ENCODE peak calls at places on chromosomes 6 and 20, in five cellular contexts. B, N, W, J and L are unnamed samples.

GRCh38 chr6:148969679-148970078 is 222.8 kb downstream of the UST start:
- DNase-seq in J (no peak), W (no peak), B (no peak), N (no peak), L (no peak)

GRCh38 chr20:51495921-51496545 is 46.5 kb downstream of the NFATC2 start:
- DNase-seq in W (no peak), B (no peak), N (no peak), J (no peak), L (no peak)

GRCh38 chr20:20548527-20549266 is 163.7 kb downstream of the RALGAPA2 start:
- DNase-seq in N (no peak), B (no peak), W (no peak), J (no peak), L (no peak)

GRCh38 chr6:82906951-82907350 is 158.7 kb downstream of the UBE3D start:
- DNase-seq in B (no peak), J (no peak), W (no peak), N (no peak), L (no peak)

GRCh38 chr6:32840604-32841246 is 2.2 kb upstream of the TAP2 start:
- DNase-seq in B (peak), J (no peak), W (no peak), N (peak), L (no peak)

GRCh38 chr6:135334169-135334568 is 153.1 kb downstream of the MYB start:
- DNase-seq in J (no peak), N (no peak), B (no peak), W (no peak), L (no peak)

GRCh38 chr20:45096781-45097180 is 4.1 kb downstream of the KCNS1 start:
- DNase-seq in N (no peak), J (no peak), W (no peak), B (no peak), L (no peak)

GRCh38 chr6:20652276-20652675 is 118.0 kb downstream of the CDKAL1 start:
- DNase-seq in B (no peak), J (no peak), W (no peak), N (no peak), L (no peak)

GRCh38 chr6:118844915-118845314 is 49.0 kb upstream of the ASF1A start:
- DNase-seq in J (no peak), N (no peak), B (no peak), W (no peak), L (no peak)

GRCh38 chr6:27076116-27076515 is 171.4 kb upstream of the PRSS16 start:
- DNase-seq in J (no peak), B (no peak), W (no peak), N (no peak), L (no peak)

GRCh38 chr20:38447931-38448675 is 13.0 kb upstream of the SNHG17 start:
- DNase-seq in W (no peak), J (no peak), B (no peak), N (no peak), L (peak)

GRCh38 chr20:34579191-34579661 is 20.7 kb downstream of the MAP1LC3A start:
- DNase-seq in J (peak), W (no peak), N (no peak), B (no peak), L (no peak)

GRCh38 chr6:91569071-91569470 is 982.2 kb upstream of the MAP3K7 start:
- DNase-seq in N (no peak), J (no peak), W (no peak), B (no peak), L (no peak)

GRCh38 chr6:156877126-156877863 is 100.1 kb downstream of the ARID1B start:
- DNase-seq in J (no peak), W (no peak), B (no peak), N (no peak), L (no peak)

GRCh38 chr6:87391334-87391733 is 16.4 kb upstream of the CFAP206 start:
- DNase-seq in B (no peak), J (no peak), N (no peak), W (no peak), L (peak)

GRCh38 chr20:51487525-51488279 is 54.8 kb downstream of the NFATC2 start:
- DNase-seq in N (no peak), J (no peak), B (no peak), W (no peak), L (no peak)

GRCh38 chr20:59144179-59144830 is 19.3 kb upstream of the ZNF831 start:
- DNase-seq in J (no peak), B (peak), W (no peak), N (no peak), L (no peak)

GRCh38 chr6:15480546-15480945 is 182.3 kb downstream of the DTNBP1 start:
- DNase-seq in W (no peak), J (no peak), B (no peak), N (no peak), L (peak)

GRCh38 chr20:34515484-34516037 is 661 bp upstream of the DYNLRB1 start:
- DNase-seq in B (peak), W (peak), J (peak), N (peak), L (peak)

GRCh38 chr6:44254957-44255808 is 2.1 kb downstream of the SLC35B2 start:
- DNase-seq in W (no peak), J (no peak), N (no peak), B (peak), L (peak)

GRCh38 chr6:90219168-90219985 is 77.3 kb downstream of the BACH2 start:
- DNase-seq in J (peak), B (no peak), N (peak), W (no peak), L (peak)

GRCh38 chr20:57698191-57698866 is 11.5 kb downstream of the PMEPA1 start:
- DNase-seq in B (peak), J (peak), W (no peak), N (peak), L (no peak)

GRCh38 chr20:24634855-24635254 is 165.4 kb downstream of the SYNDIG1 start:
- DNase-seq in J (peak), N (no peak), B (no peak), W (no peak), L (peak)